ENCODE peak calls at places on chromosomes 5 and 9, in ten cellular contexts. P is A549; E is AG10803; F is keratinocyte; B is body of pancreas; M is coronary artery; S is tibial artery; I is brain microvascular endothelial cell; Q is CD4-positive, alpha-beta memory T cell; A is effector memory CD4-positive, alpha-beta T cell. Y is an unnamed sample.

GRCh38 chr9:112900901-112901300 is 10.2 kb upstream of the SLC46A2 start:
- DNase-seq in B (no peak), P (no peak), Q (no peak), S (no peak), I (no peak), M (no peak), F (no peak), E (no peak), A (no peak), Y (no peak)

GRCh38 chr9:127155314-127155713 is 32.9 kb upstream of the ANGPTL2 start:
- DNase-seq in A (no peak), F (no peak), E (no peak), P (no peak), M (no peak), Q (no peak), B (no peak), S (no peak), I (no peak), Y (no peak)

GRCh38 chr9:113568481-113569321 is 105.2 kb downstream of the RGS3 start:
- DNase-seq in I (no peak), S (peak), A (no peak), M (peak), Q (no peak), B (no peak), E (no peak), F (no peak), P (no peak), Y (no peak)

GRCh38 chr5:96794757-96795156 is 13.0 kb downstream of the ERAP1 start:
- DNase-seq in F (no peak), M (no peak), B (no peak), S (no peak), Q (peak), E (no peak), I (no peak), A (peak), P (no peak), Y (no peak)

GRCh38 chr9:130606887-130607582 is 27.7 kb downstream of the FUBP3 start:
- DNase-seq in S (no peak), M (no peak), I (peak), A (no peak), B (no peak), Q (no peak), F (no peak), P (no peak), E (no peak), Y (no peak)

GRCh38 chr9:115296831-115297565 is 179.0 kb upstream of the TNC start:
- DNase-seq in M (no peak), Q (no peak), B (no peak), A (no peak), S (no peak), F (no peak), I (no peak), P (no peak), E (peak), Y (no peak)

GRCh38 chr5:43207601-43208000 is 15.6 kb downstream of the NIM1K start:
- DNase-seq in Q (no peak), E (peak), A (no peak), F (no peak), S (no peak), M (no peak), P (no peak), I (peak), B (no peak), Y (no peak)

GRCh38 chr5:121251954-121252353 is 599.7 kb upstream of the FTMT start:
- DNase-seq in M (no peak), S (no peak), Q (no peak), F (no peak), P (peak), I (peak), A (no peak), E (no peak), B (no peak), Y (peak)

GRCh38 chr5:103582364-103582763 is 19.8 kb upstream of the NUDT12 start:
- DNase-seq in F (no peak), Q (no peak), M (no peak), I (peak), E (peak), P (no peak), A (no peak), S (no peak), B (peak), Y (no peak)

GRCh38 chr5:27906911-27907590 is 868.7 kb upstream of the CDH9 start:
- DNase-seq in M (no peak), I (no peak), A (no peak), B (no peak), F (peak), P (peak), S (no peak), Q (no peak), E (no peak), Y (peak)

GRCh38 chr5:125277494-125278154 is 531.2 kb upstream of the ZNF608 start:
- DNase-seq in S (no peak), Q (no peak), E (peak), I (peak), B (no peak), M (no peak), F (peak), A (no peak), P (peak), Y (peak)

GRCh38 chr9:71980266-71981018 is 69.0 kb downstream of the C9orf85 start:
- DNase-seq in P (no peak), M (no peak), A (no peak), S (no peak), B (no peak), Q (no peak), I (no peak), E (no peak), F (no peak), Y (no peak)

GRCh38 chr5:154278172-154278571 is 87.6 kb downstream of the GALNT10 start:
- DNase-seq in M (no peak), P (no peak), B (no peak), S (no peak), E (peak), F (no peak), I (no peak), Q (no peak), A (no peak), Y (no peak)

GRCh38 chr5:167036585-167036984 is 1254.9 kb upstream of the WWC1 start:
- DNase-seq in S (no peak), P (no peak), F (no peak), A (no peak), Q (no peak), B (no peak), M (no peak), E (no peak), I (no peak), Y (no peak)

GRCh38 chr5:43389679-43390329 is 22.4 kb downstream of the CCL28 start:
- DNase-seq in S (peak), E (peak), P (peak), I (peak), F (peak), M (no peak), B (peak), Q (peak), A (no peak), Y (peak)

GRCh38 chr5:149939572-149939971 is 5.0 kb downstream of the PDE6A start:
- DNase-seq in F (no peak), S (no peak), Q (no peak), I (no peak), M (no peak), P (no peak), B (no peak), E (no peak), A (no peak), Y (no peak)

GRCh38 chr5:160506006-160507004 is 84.7 kb downstream of the PTTG1 start:
- DNase-seq in M (no peak), F (no peak), Q (peak), A (peak), P (no peak), E (peak), I (peak), S (peak), B (peak), Y (no peak)

GRCh38 chr5:53399921-53400697 is 80.3 kb upstream of the FST start:
- DNase-seq in Q (no peak), M (no peak), E (peak), I (peak), F (no peak), S (no peak), P (no peak), A (no peak), B (no peak), Y (peak)

GRCh38 chr9:112331676-112331955 is 1.8 kb downstream of the PTBP3 start:
- DNase-seq in P (no peak), B (no peak), F (no peak), M (no peak), A (no peak), Q (peak), I (no peak), S (no peak), E (no peak), Y (no peak)

GRCh38 chr5:54226215-54226614 is 84.2 kb downstream of the ARL15 start:
- DNase-seq in E (peak), S (no peak), I (no peak), B (no peak), Q (no peak), F (no peak), A (no peak), P (no peak), M (no peak), Y (no peak)

GRCh38 chr9:114030364-114030763 is 47.7 kb downstream of the AMBP start:
- DNase-seq in I (no peak), Q (no peak), B (no peak), M (no peak), S (peak), P (no peak), E (no peak), F (no peak), A (no peak), Y (no peak)

GRCh38 chr9:13160051-13160450 is 119.4 kb downstream of the MPDZ start:
- DNase-seq in M (no peak), B (no peak), F (no peak), P (no peak), A (no peak), Q (no peak), E (peak), S (no peak), I (no peak), Y (no peak)

GRCh38 chr5:122774519-122774860 is 390 bp upstream of the SNX2 start:
- DNase-seq in Q (no peak), S (no peak), B (no peak), F (no peak), E (no peak), P (peak), A (no peak), M (no peak), I (no peak), Y (no peak)

GRCh38 chr5:139064613-139065012 is 133.6 kb downstream of the SIL1 start:
- DNase-seq in I (no peak), S (no peak), A (no peak), B (peak), M (no peak), P (no peak), F (no peak), Q (no peak), E (no peak), Y (no peak)

GRCh38 chr5:21807953-21808352 is 1045.2 kb downstream of the CDH12 start:
- DNase-seq in B (no peak), M (no peak), P (no peak), I (no peak), S (no peak), F (no peak), A (no peak), E (no peak), Q (no peak), Y (no peak)

GRCh38 chr9:126513159-126514036 is 100.3 kb upstream of the LMX1B start:
- DNase-seq in S (no peak), Q (no peak), A (no peak), P (no peak), B (no peak), I (no peak), M (no peak), E (no peak), F (peak), Y (no peak)

GRCh38 chr9:30078195-30078594 is 2306.2 kb upstream of the ACO1 start:
- DNase-seq in P (no peak), I (no peak), B (no peak), S (no peak), E (no peak), F (no peak), M (no peak), Q (no peak), A (no peak), Y (no peak)

GRCh38 chr5:114362977-114363721 is 1.3 kb downstream of the KCNN2 start:
- DNase-seq in F (no peak), A (no peak), M (no peak), B (peak), S (no peak), E (no peak), I (no peak), Q (no peak), P (no peak), Y (no peak)

GRCh38 chr5:114360816-114361723 is 800 bp upstream of the KCNN2 start:
- DNase-seq in M (no peak), A (no peak), P (peak), S (no peak), Q (no peak), F (no peak), B (peak), I (no peak), E (no peak), Y (no peak)

GRCh38 chr5:114362197-114362976 is 517 bp downstream of the KCNN2 start:
- DNase-seq in B (no peak), E (no peak), F (no peak), I (no peak), A (no peak), S (no peak), M (no peak), P (peak), Q (no peak), Y (no peak)

GRCh38 chr5:114361724-114362196 is at the start of gene KCNN2:
- DNase-seq in B (peak), S (no peak), I (peak), P (peak), M (no peak), E (peak), A (no peak), Q (no peak), F (no peak), Y (peak)

DNA sequence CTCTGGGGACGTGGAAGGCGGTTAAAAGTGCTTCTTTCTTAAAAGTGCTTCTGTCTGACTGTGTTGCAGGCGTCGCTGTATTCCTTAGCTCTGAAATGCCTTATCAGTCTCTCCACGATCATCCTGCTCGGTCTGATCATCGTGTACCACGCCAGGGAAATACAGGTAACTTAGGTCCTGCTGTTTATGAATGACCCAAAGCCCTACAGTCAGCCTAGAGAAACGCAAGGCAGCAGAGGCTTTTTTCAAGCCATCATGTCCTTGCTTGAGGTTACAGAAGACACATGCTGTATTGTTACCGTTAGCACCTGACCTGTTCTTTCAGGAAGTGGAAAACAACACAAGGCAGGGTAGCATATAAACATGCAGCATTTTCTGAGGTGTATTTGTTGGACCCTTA is 2.0 kb downstream of the KCNN2 start:
- DNase-seq in E (no peak), S (no peak), F (no peak), M (no peak), P (no peak), I (no peak), A (no peak), Q (no peak), B (peak), Y (no peak)
- H3K4me3 ChIP-seq in E (no peak), S (peak), F (no peak), M (peak), P (no peak), I (no peak), A (no peak), Q (no peak), B (peak), Y (no peak)

GRCh38 chr5:115838885-115839518 is 2.4 kb downstream of the ATG12 start:
- DNase-seq in P (peak), B (no peak), M (no peak), F (no peak), E (peak), I (no peak), S (peak), Q (peak), A (peak), Y (no peak)
- H3K4me3 ChIP-seq in P (no peak), B (no peak), M (peak), F (peak), E (peak), I (peak), S (peak), Q (no peak), A (no peak), Y (peak)

DNA sequence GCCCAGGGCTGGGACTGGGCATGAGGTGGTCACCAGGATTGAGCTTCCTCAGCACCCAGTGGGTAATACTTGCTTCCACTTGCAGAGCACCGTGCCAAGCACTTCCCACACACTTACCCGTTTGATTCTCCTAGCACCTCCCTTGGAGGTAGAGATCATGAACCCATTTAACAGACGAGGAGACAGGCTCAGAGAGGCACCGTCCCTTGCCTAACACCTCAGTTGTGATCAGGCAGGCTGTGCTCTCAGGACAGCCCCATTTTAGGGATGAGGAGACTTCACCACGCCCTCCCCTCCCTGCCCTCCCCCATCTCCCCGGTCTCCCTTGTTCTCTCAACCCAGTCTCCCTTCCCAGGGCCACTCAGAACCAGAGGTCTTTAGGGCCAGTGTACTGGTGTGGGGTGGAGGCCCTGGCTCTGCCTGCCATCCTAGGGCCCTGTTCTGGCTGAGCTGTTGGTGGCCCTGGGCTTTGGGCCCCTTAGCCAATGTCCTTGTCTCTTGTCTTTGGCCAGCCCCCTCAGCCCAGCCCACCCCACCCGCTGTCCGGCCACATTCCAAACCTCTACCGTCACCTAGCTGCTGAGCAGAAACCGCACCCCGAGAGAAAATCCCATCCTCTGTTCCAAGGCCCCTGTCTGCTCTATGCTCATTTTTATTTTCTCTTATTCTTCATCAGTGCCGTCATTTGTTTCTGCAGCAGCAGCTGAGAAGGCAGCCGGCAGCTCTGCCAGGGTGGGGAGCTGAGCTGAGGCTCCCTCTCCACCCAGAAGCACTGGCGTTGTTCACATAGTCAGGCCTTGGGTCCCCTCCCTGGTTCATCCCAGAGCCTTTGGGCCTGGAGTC is 33.8 kb downstream of the OLFML2A start:
- DNase-seq in F (peak), E (peak), I (peak), A (no peak), M (peak), P (peak), Q (no peak), B (no peak), S (no peak), Y (peak)
- H3K4me3 ChIP-seq in F (no peak), E (no peak), I (no peak), A (no peak), M (no peak), P (no peak), Q (no peak), B (no peak), S (no peak), Y (no peak)

GRCh38 chr9:134562146-134562753 is 79.4 kb upstream of the COL5A1 start:
- DNase-seq in I (no peak), Q (no peak), E (no peak), B (no peak), P (no peak), S (no peak), F (no peak), A (no peak), M (peak), Y (no peak)
- H3K4me3 ChIP-seq in I (no peak), Q (no peak), E (no peak), B (no peak), P (no peak), S (no peak), F (no peak), A (no peak), M (no peak), Y (no peak)

GRCh38 chr5:36741138-36741537 is 134.7 kb downstream of the SLC1A3 start:
- DNase-seq in I (no peak), F (no peak), S (no peak), M (no peak), Q (no peak), P (no peak), E (no peak), A (no peak), B (peak), Y (no peak)

GRCh38 chr5:36744678-36745659 is 131.6 kb upstream of the NIPBL start:
- DNase-seq in Q (peak), A (no peak), E (peak), M (peak), I (peak), S (peak), F (peak), P (peak), B (peak), Y (no peak)

GRCh38 chr5:36739751-36740221 is 133.4 kb downstream of the SLC1A3 start:
- DNase-seq in M (no peak), Q (peak), E (peak), S (peak), I (peak), F (peak), B (peak), P (peak), A (peak), Y (peak)

GRCh38 chr5:36740259-36740898 is 134.0 kb downstream of the SLC1A3 start:
- DNase-seq in Q (no peak), P (no peak), I (no peak), M (no peak), F (no peak), E (no peak), A (no peak), S (no peak), B (peak), Y (no peak)

DNA sequence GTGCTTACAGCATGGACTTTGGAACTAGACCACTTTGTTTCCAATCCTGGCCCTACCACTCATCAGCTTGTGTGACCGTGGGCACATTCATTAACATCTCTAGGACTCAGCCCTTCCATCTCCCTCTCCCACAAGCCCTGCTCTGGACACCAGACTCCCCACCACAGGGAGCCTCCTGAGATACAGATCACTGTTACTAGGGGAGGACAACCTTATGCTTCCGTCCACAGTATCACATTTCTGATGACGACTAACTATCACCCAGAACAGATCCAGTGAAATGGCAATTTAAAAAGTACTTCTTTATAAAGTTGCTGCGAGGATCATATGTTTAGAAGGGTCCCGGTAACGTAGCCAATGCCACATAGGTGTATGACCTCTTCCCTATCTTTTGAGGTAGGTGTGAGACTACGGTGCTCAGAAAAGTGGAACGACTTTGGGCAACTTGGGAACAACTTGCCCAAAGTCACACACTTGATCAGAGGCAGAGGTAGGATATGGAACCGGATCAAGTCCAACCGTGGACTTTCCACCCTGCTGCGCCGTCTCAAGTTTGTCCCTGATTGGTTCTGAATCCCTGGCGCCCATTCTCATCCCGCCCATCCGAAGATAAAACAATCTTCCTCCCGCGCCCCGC is 132.4 kb upstream of the NIPBL start:
- DNase-seq in F (no peak), A (no peak), E (no peak), B (no peak), P (no peak), M (no peak), Q (no peak), S (no peak), I (peak), Y (no peak)
- H3K4me3 ChIP-seq in F (peak), A (peak), E (peak), B (no peak), P (peak), M (peak), Q (no peak), S (peak), I (peak), Y (peak)

DNA sequence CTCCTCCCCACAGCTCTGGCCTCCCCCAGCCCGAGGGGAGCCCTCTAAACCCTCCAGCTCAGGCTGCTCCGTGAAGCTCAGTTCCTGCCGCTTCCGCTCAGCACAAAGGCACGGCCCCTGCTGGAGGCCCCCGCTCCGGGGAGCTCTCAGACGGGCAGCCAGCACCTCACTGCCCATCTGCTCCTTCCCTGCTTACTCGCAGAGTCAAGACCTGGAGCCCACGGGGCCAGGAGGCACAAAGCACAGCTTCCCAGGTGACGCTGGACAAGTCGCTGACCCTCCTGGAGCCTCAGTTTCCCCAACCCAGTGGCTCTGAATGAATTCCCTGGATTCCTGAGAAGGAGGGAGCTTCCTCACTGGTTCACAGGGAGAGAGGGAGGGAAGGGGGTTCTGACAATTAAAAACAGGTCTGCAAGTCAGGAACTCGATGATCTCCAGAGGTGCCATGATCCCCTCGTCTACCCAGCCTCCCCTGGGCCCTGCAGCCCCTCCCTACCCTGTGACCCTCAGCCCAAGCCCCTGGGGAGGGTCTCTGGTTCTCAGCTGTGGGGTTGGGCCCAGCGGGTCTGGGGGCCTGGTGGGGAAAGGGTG is 36.2 kb downstream of the VAV2 start:
- DNase-seq in Q (no peak), S (no peak), F (no peak), B (peak), A (no peak), I (no peak), P (no peak), M (no peak), E (peak), Y (no peak)
- H3K4me3 ChIP-seq in Q (no peak), S (no peak), F (no peak), B (no peak), A (no peak), I (no peak), P (no peak), M (peak), E (peak), Y (peak)